ENCODE peak calls at places on chromosomes 4 and X, in four cellular contexts. One of them, this sample, is unnamed.

GRCh38 chrX:150364347-150365050 is 1.4 kb downstream of the MAMLD1 start:
- DNase-seq in caudate nucleus: peak; percentile 33
- DNase-seq in progenitor cell of endocrine pancreas: no peak
- DNase-seq in PC-3: peak; percentile 26
- DNase-seq in this sample: peak; percentile 26

GRCh38 chrX:20046864-20047263 is 56.0 kb upstream of the BCLAF3 start:
- DNase-seq in PC-3: no peak
- DNase-seq in progenitor cell of endocrine pancreas: no peak
- DNase-seq in caudate nucleus: no peak
- DNase-seq in this sample: no peak

GRCh38 chr4:76606662-76607265 is 171.7 kb downstream of the SHROOM3 start:
- DNase-seq in PC-3: no peak
- DNase-seq in progenitor cell of endocrine pancreas: no peak
- DNase-seq in caudate nucleus: no peak
- DNase-seq in this sample: no peak

GRCh38 chr4:68864438-68865177 is 48.8 kb downstream of the UGT2B10 start:
- DNase-seq in progenitor cell of endocrine pancreas: no peak
- DNase-seq in PC-3: peak; percentile 48
- DNase-seq in caudate nucleus: no peak
- DNase-seq in this sample: no peak

GRCh38 chr4:187366530-187367279 is 628.9 kb upstream of the ZFP42 start:
- DNase-seq in caudate nucleus: no peak
- DNase-seq in progenitor cell of endocrine pancreas: peak; percentile 30
- DNase-seq in PC-3: no peak
- DNase-seq in this sample: no peak

GRCh38 chrX:139903229-139903628 is 29.6 kb downstream of the ATP11C start:
- DNase-seq in progenitor cell of endocrine pancreas: no peak
- DNase-seq in PC-3: no peak
- DNase-seq in caudate nucleus: no peak
- DNase-seq in this sample: no peak

GRCh38 chr4:154389142-154389541 is 102.5 kb downstream of the DCHS2 start:
- DNase-seq in progenitor cell of endocrine pancreas: no peak
- DNase-seq in caudate nucleus: no peak
- DNase-seq in PC-3: no peak
- DNase-seq in this sample: no peak

GRCh38 chrX:34053931-34054330 is 78.2 kb downstream of the FAM47A start:
- DNase-seq in progenitor cell of endocrine pancreas: no peak
- DNase-seq in PC-3: no peak
- DNase-seq in caudate nucleus: no peak
- DNase-seq in this sample: no peak

GRCh38 chr4:18020671-18021469 is 685 bp downstream of the LCORL start:
- DNase-seq in PC-3: peak; percentile 57
- DNase-seq in progenitor cell of endocrine pancreas: peak; percentile 47
- DNase-seq in caudate nucleus: peak; percentile 49
- DNase-seq in this sample: peak; percentile 53